ENCODE peak calls at places on chromosome 22, in eight cellular contexts. One of them, this sample, is unnamed.

GRCh38 chr22:46763051-46763705 is 728 bp downstream of the TBC1D22A start:
- DNase-seq in head of caudate nucleus: no peak
- DNase-seq in left ventricle myocardium superior: peak
- DNase-seq in BE2C: no peak
- DNase-seq in AG08395: peak
- DNase-seq in Daoy: no peak
- DNase-seq in chondrocyte: peak
- DNase-seq in T follicular helper cell: no peak
- DNase-seq in this sample: no peak

GRCh38 chr22:46387748-46388147 is 52.2 kb downstream of the TRMU start:
- DNase-seq in head of caudate nucleus: no peak
- DNase-seq in left ventricle myocardium superior: no peak
- DNase-seq in BE2C: no peak
- DNase-seq in AG08395: no peak
- DNase-seq in Daoy: no peak
- DNase-seq in chondrocyte: peak
- DNase-seq in T follicular helper cell: no peak
- DNase-seq in this sample: no peak

GRCh38 chr22:19018256-19018655 is 82.2 kb upstream of the PRODH start:
- DNase-seq in head of caudate nucleus: no peak
- DNase-seq in left ventricle myocardium superior: no peak
- DNase-seq in BE2C: no peak
- DNase-seq in AG08395: no peak
- DNase-seq in Daoy: no peak
- DNase-seq in chondrocyte: no peak
- DNase-seq in T follicular helper cell: no peak
- DNase-seq in this sample: no peak

GRCh38 chr22:44002324-44002723 is 21.8 kb upstream of the PARVB start:
- DNase-seq in head of caudate nucleus: peak
- DNase-seq in left ventricle myocardium superior: no peak
- DNase-seq in BE2C: no peak
- DNase-seq in AG08395: no peak
- DNase-seq in Daoy: no peak
- DNase-seq in chondrocyte: no peak
- DNase-seq in T follicular helper cell: no peak
- DNase-seq in this sample: no peak

GRCh38 chr22:35482974-35483373 is 57.7 kb upstream of the RASD2 start:
- DNase-seq in head of caudate nucleus: no peak
- DNase-seq in left ventricle myocardium superior: no peak
- DNase-seq in BE2C: no peak
- DNase-seq in AG08395: no peak
- DNase-seq in Daoy: no peak
- DNase-seq in chondrocyte: peak
- DNase-seq in T follicular helper cell: no peak
- DNase-seq in this sample: no peak

GRCh38 chr22:23908561-23909205 is 14.5 kb downstream of the MIF start:
- DNase-seq in head of caudate nucleus: no peak
- DNase-seq in left ventricle myocardium superior: no peak
- DNase-seq in BE2C: no peak
- DNase-seq in AG08395: no peak
- DNase-seq in Daoy: no peak
- DNase-seq in chondrocyte: no peak
- DNase-seq in T follicular helper cell: no peak
- DNase-seq in this sample: no peak

GRCh38 chr22:44678980-44679647 is 22.9 kb upstream of the PRR5 start:
- DNase-seq in head of caudate nucleus: no peak
- DNase-seq in left ventricle myocardium superior: no peak
- DNase-seq in BE2C: no peak
- DNase-seq in AG08395: no peak
- DNase-seq in Daoy: no peak
- DNase-seq in chondrocyte: no peak
- DNase-seq in T follicular helper cell: no peak
- DNase-seq in this sample: no peak

GRCh38 chr22:22195265-22196017 is 49.1 kb upstream of the VPREB1 start:
- DNase-seq in head of caudate nucleus: peak
- DNase-seq in left ventricle myocardium superior: peak
- DNase-seq in BE2C: peak
- DNase-seq in AG08395: peak
- DNase-seq in Daoy: peak
- DNase-seq in chondrocyte: no peak
- DNase-seq in T follicular helper cell: peak
- DNase-seq in this sample: no peak

GRCh38 chr22:26496456-26496855 is 12.8 kb downstream of the SRRD start:
- DNase-seq in head of caudate nucleus: no peak
- DNase-seq in left ventricle myocardium superior: no peak
- DNase-seq in BE2C: no peak
- DNase-seq in AG08395: no peak
- DNase-seq in Daoy: no peak
- DNase-seq in chondrocyte: no peak
- DNase-seq in T follicular helper cell: no peak
- DNase-seq in this sample: no peak

GRCh38 chr22:19429950-19430889 is 1.3 kb downstream of the HIRA start:
- DNase-seq in head of caudate nucleus: no peak
- DNase-seq in left ventricle myocardium superior: no peak
- DNase-seq in BE2C: peak
- DNase-seq in AG08395: peak
- DNase-seq in Daoy: peak
- DNase-seq in chondrocyte: no peak
- DNase-seq in T follicular helper cell: peak
- DNase-seq in this sample: no peak